ENCODE peak calls at places on chromosomes 2 and 18, in six cellular contexts. One of them, this sample, is unnamed.

GRCh38 chr2:217916504-217917254 is 86.1 kb downstream of the TNS1 start:
- DNase-seq in NT2/D1: no peak
- DNase-seq in H1: no peak
- DNase-seq in GM12878: no peak
- DNase-seq in K562: no peak
- DNase-seq in HepG2: no peak
- DNase-seq in this sample: no peak

GRCh38 chr2:24375349-24376087 is 15.2 kb upstream of the ITSN2 start:
- DNase-seq in K562: no peak
- DNase-seq in GM12878: no peak
- DNase-seq in H1: peak
- DNase-seq in HepG2: no peak
- DNase-seq in NT2/D1: no peak
- DNase-seq in this sample: no peak

GRCh38 chr18:31206064-31206463 is 43.4 kb upstream of the DSC1 start:
- DNase-seq in NT2/D1: no peak
- DNase-seq in H1: no peak
- DNase-seq in GM12878: no peak
- DNase-seq in HepG2: peak
- DNase-seq in K562: no peak
- DNase-seq in this sample: no peak

GRCh38 chr2:186422226-186422625 is 63.8 kb upstream of the ZC3H15 start:
- DNase-seq in K562: no peak
- DNase-seq in NT2/D1: no peak
- DNase-seq in H1: no peak
- DNase-seq in GM12878: no peak
- DNase-seq in HepG2: no peak
- DNase-seq in this sample: no peak

GRCh38 chr2:26975656-26976055 is 5.2 kb downstream of the MAPRE3 start:
- DNase-seq in HepG2: no peak
- DNase-seq in H1: no peak
- DNase-seq in K562: no peak
- DNase-seq in GM12878: no peak
- DNase-seq in NT2/D1: no peak
- DNase-seq in this sample: no peak

GRCh38 chr2:164655750-164656149 is 34.5 kb upstream of the GRB14 start:
- DNase-seq in GM12878: no peak
- DNase-seq in NT2/D1: no peak
- DNase-seq in K562: no peak
- DNase-seq in HepG2: no peak
- DNase-seq in H1: no peak
- DNase-seq in this sample: no peak

GRCh38 chr2:163610817-163611556 is 124.8 kb downstream of the FIGN start:
- DNase-seq in GM12878: no peak
- DNase-seq in NT2/D1: no peak
- DNase-seq in K562: no peak
- DNase-seq in H1: peak
- DNase-seq in HepG2: peak
- DNase-seq in this sample: peak

GRCh38 chr2:223712642-223713041 is 110.5 kb upstream of the SCG2 start:
- DNase-seq in H1: no peak
- DNase-seq in GM12878: no peak
- DNase-seq in HepG2: no peak
- DNase-seq in K562: no peak
- DNase-seq in NT2/D1: no peak
- DNase-seq in this sample: no peak

GRCh38 chr2:223897669-223898314 is 47.3 kb downstream of the WDFY1 start:
- DNase-seq in HepG2: no peak
- DNase-seq in H1: no peak
- DNase-seq in K562: no peak
- DNase-seq in NT2/D1: no peak
- DNase-seq in GM12878: no peak
- DNase-seq in this sample: no peak

GRCh38 chr18:24544141-24544498 is 83.7 kb downstream of the HRH4 start:
- DNase-seq in NT2/D1: peak
- DNase-seq in GM12878: no peak
- DNase-seq in K562: peak
- DNase-seq in HepG2: peak
- DNase-seq in H1: no peak
- DNase-seq in this sample: peak

GRCh38 chr18:58226476-58226875 is 182.4 kb downstream of the NEDD4L start:
- DNase-seq in HepG2: no peak
- DNase-seq in H1: no peak
- DNase-seq in GM12878: no peak
- DNase-seq in K562: no peak
- DNase-seq in NT2/D1: no peak
- DNase-seq in this sample: no peak

GRCh38 chr2:45964226-45964841 is 312.9 kb downstream of the PRKCE start:
- DNase-seq in K562: no peak
- DNase-seq in GM12878: no peak
- DNase-seq in HepG2: peak
- DNase-seq in H1: no peak
- DNase-seq in NT2/D1: no peak
- DNase-seq in this sample: peak

GRCh38 chr2:215692387-215693079 is 256.7 kb upstream of the FN1 start:
- DNase-seq in NT2/D1: no peak
- DNase-seq in H1: no peak
- DNase-seq in HepG2: peak
- DNase-seq in K562: no peak
- DNase-seq in GM12878: no peak
- DNase-seq in this sample: no peak
- TF ChIP-seq ZNF274 in NT2/D1: no peak
- TF ChIP-seq ZNF274 in H1: no peak
- TF ChIP-seq ZNF274 in HepG2: no peak
- TF ChIP-seq ZNF274 in K562: no peak
- TF ChIP-seq ZNF274 in GM12878: no peak
- TF ChIP-seq ZNF274 in this sample: no peak

GRCh38 chr2:146870691-146871090 is 974.1 kb upstream of the ACVR2A start:
- DNase-seq in K562: no peak
- DNase-seq in NT2/D1: no peak
- DNase-seq in GM12878: no peak
- DNase-seq in H1: no peak
- DNase-seq in HepG2: no peak
- DNase-seq in this sample: no peak

GRCh38 chr2:146873056-146873455 is 971.8 kb upstream of the ACVR2A start:
- DNase-seq in H1: no peak
- DNase-seq in K562: no peak
- DNase-seq in GM12878: no peak
- DNase-seq in NT2/D1: no peak
- DNase-seq in HepG2: no peak
- DNase-seq in this sample: no peak

GRCh38 chr2:146869328-146869727 is 975.5 kb upstream of the ACVR2A start:
- DNase-seq in HepG2: no peak
- DNase-seq in H1: no peak
- DNase-seq in NT2/D1: no peak
- DNase-seq in K562: no peak
- DNase-seq in GM12878: no peak
- DNase-seq in this sample: no peak

GRCh38 chr2:146873646-146874259 is 971.1 kb upstream of the ACVR2A start:
- DNase-seq in K562: no peak
- DNase-seq in GM12878: no peak
- DNase-seq in HepG2: no peak
- DNase-seq in NT2/D1: no peak
- DNase-seq in H1: no peak
- DNase-seq in this sample: peak

DNA sequence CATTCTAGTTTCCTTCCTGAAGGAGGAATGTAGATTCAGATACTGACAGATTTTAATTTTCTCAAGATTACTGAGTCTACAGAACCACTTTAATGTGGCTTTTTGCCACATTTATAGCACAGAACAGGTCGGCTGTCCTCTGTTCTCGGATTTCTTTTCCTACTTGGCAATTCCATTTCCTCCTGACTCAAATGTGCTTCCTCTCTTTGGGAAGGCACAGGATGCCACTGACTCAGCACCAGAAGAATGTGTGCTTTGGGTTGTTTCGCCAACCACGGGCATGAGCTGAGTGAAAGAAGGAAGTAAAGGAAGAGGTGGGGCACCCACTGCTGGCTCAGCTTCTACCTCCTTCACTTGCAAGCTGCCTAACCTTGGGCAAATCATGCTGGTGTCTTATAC is 970.6 kb upstream of the ACVR2A start:
- DNase-seq in H1: no peak
- DNase-seq in GM12878: no peak
- DNase-seq in NT2/D1: no peak
- DNase-seq in K562: no peak
- DNase-seq in HepG2: no peak
- DNase-seq in this sample: peak
- TF ChIP-seq ZNF274 in H1: no peak
- TF ChIP-seq ZNF274 in GM12878: no peak
- TF ChIP-seq ZNF274 in NT2/D1: no peak
- TF ChIP-seq ZNF274 in K562: no peak
- TF ChIP-seq ZNF274 in HepG2: no peak
- TF ChIP-seq ZNF274 in this sample: no peak

GRCh38 chr2:62456721-62457539 is 49.1 kb downstream of the TMEM17 start:
- DNase-seq in H1: peak
- DNase-seq in NT2/D1: peak
- DNase-seq in HepG2: peak
- DNase-seq in K562: peak
- DNase-seq in GM12878: no peak
- DNase-seq in this sample: no peak
- TF ChIP-seq ZNF274 in H1: no peak
- TF ChIP-seq ZNF274 in NT2/D1: no peak
- TF ChIP-seq ZNF274 in HepG2: peak
- TF ChIP-seq ZNF274 in K562: no peak
- TF ChIP-seq ZNF274 in GM12878: no peak
- TF ChIP-seq ZNF274 in this sample: no peak

DNA sequence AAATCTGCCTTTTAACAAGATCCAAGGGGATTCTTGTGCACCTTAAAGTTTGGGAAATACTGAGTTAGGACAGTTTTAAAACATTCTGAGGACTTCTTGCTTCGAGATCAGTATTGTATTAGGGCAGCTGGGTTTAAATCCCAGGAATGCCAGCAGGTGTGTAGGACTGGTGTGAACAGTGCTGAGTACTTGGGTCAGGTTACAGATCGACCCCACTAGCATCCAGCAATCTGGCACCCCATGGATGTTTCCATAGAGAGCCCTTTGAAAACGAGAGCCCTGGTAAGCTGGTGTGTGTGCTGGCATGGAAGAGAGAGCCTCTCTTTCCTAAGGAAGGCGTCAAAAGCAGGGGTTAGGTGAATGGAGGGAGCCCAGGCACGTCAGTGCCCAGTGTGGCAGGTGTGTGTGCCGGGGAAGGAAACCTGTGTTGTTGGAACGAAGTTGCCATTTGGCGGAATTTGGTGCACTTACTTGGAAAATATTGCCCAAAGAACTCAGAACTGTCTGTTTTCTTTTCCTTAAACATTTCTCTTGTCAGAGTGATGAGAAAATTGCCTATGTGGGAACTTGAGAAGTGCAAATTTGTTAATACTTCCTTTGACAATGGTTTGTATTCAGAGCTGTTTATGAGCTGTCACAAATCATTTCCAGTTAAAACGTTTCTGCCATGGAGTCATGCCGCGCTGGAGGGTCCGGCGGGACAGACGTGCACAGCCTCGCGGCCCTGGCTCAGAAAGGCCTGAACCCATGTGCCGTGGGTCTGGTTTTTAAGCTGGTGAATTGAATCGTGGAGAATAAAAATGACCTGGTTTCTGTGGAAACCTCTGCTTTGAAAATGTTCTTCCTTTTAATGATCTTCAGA is 38.1 kb downstream of the LDLRAD4 start:
- DNase-seq in H1: no peak
- DNase-seq in HepG2: no peak
- DNase-seq in GM12878: no peak
- DNase-seq in NT2/D1: no peak
- DNase-seq in K562: no peak
- DNase-seq in this sample: no peak
- TF ChIP-seq ZNF274 in H1: no peak
- TF ChIP-seq ZNF274 in HepG2: no peak
- TF ChIP-seq ZNF274 in GM12878: no peak
- TF ChIP-seq ZNF274 in NT2/D1: no peak
- TF ChIP-seq ZNF274 in K562: no peak
- TF ChIP-seq ZNF274 in this sample: no peak